ENCODE peak calls at places on chromosomes 4 and X, in five cellular contexts. D, T, N, P and U are unnamed samples.

GRCh38 chr4:83851261-83852084 is 315.6 kb downstream of the GPAT3 start:
- DNase-seq in D (no peak), T (no peak), P (no peak), N (peak; percentile 5), U (no peak)

GRCh38 chrX:132022115-132022862 is 813 bp upstream of the STK26 start:
- DNase-seq in P (no peak), T (no peak), D (peak; percentile 10), N (peak; percentile 28), U (no peak)

GRCh38 chr4:37662306-37662705 is 23.9 kb downstream of the RELL1 start:
- DNase-seq in T (no peak), P (no peak), N (no peak), D (no peak), U (no peak)

GRCh38 chrX:150366951-150367545 is 3.9 kb downstream of the MAMLD1 start:
- DNase-seq in P (no peak), T (peak; percentile 41), N (no peak), D (peak; percentile 58), U (peak; percentile 30)

GRCh38 chr4:1204828-1205591 is 32.6 kb upstream of the SPON2 start:
- DNase-seq in N (no peak), P (no peak), T (peak; percentile 35), D (no peak), U (no peak)

GRCh38 chrX:22349116-22349515 is 76.4 kb downstream of the CBLL2 start:
- DNase-seq in N (no peak), T (no peak), D (peak; percentile 31), P (no peak), U (no peak)

GRCh38 chrX:31331045-31331444 is 259.2 kb upstream of the FTHL17 start:
- DNase-seq in D (no peak), P (no peak), T (no peak), N (no peak), U (no peak)

GRCh38 chr4:182143086-182143821 is 99.9 kb upstream of the TENM3 start:
- DNase-seq in D (peak; percentile 41), P (no peak), N (peak; percentile 12), T (no peak), U (peak; percentile 50)

GRCh38 chr4:84050014-84050413 is 449.1 kb downstream of the NKX6-1 start:
- DNase-seq in T (no peak), D (no peak), P (no peak), N (no peak), U (no peak)

GRCh38 chrX:150012647-150013046 is 74.4 kb upstream of the EOLA2 start:
- DNase-seq in D (no peak), P (no peak), T (no peak), N (no peak), U (no peak)

GRCh38 chr4:1329408-1330371 is 17.3 kb upstream of the UVSSA start:
- DNase-seq in D (peak; percentile 9), P (no peak), T (peak; percentile 79), N (no peak), U (no peak)

GRCh38 chrX:7318661-7319060 is 170.7 kb upstream of the PUDP start:
- DNase-seq in D (no peak), T (no peak), P (no peak), N (no peak), U (no peak)

GRCh38 chr4:2273221-2273620 is 11.3 kb upstream of the MXD4 start:
- DNase-seq in D (no peak), T (no peak), N (no peak), P (no peak), U (no peak)

GRCh38 chr4:11496313-11496956 is 67.7 kb upstream of the HS3ST1 start:
- DNase-seq in N (no peak), T (no peak), P (no peak), D (no peak), U (no peak)

GRCh38 chrX:108313662-108314061 is 124.6 kb downstream of the COL4A6 start:
- DNase-seq in T (no peak), D (no peak), N (no peak), P (no peak), U (peak; percentile 63)

GRCh38 chr4:123244233-123244632 is 152.4 kb upstream of the SPRY1 start:
- DNase-seq in T (peak; percentile 58), P (no peak), D (peak; percentile 58), N (no peak), U (peak; percentile 62)

GRCh38 chr4:76589402-76589801 is 154.4 kb downstream of the SHROOM3 start:
- DNase-seq in D (peak; percentile 69), P (no peak), T (no peak), N (no peak), U (no peak)

GRCh38 chr4:4990329-4990728 is 28.9 kb downstream of the CYTL1 start:
- DNase-seq in T (no peak), P (no peak), D (no peak), N (no peak), U (no peak)

GRCh38 chrX:114611018-114611619 is 27.2 kb downstream of the HTR2C start:
- DNase-seq in P (no peak), N (peak; percentile 76), T (no peak), D (peak; percentile 51), U (peak; percentile 54)

GRCh38 chr4:55337944-55338343 is 8.1 kb upstream of the SRD5A3 start:
- DNase-seq in D (no peak), N (no peak), P (no peak), T (no peak), U (no peak)

GRCh38 chrX:27918799-27919198 is 62.5 kb downstream of the DCAF8L1 start:
- DNase-seq in P (no peak), N (peak; percentile 3), T (no peak), D (peak; percentile 55), U (no peak)

GRCh38 chrX:139823806-139824205 is 109.0 kb downstream of the ATP11C start:
- DNase-seq in P (no peak), D (peak; percentile 61), N (no peak), T (no peak), U (no peak)

GRCh38 chr4:85842540-85842939 is 367.6 kb downstream of the ARHGAP24 start:
- DNase-seq in T (no peak), N (no peak), P (no peak), D (peak; percentile 41), U (peak; percentile 53)

GRCh38 chr4:68466185-68466584 is 18.9 kb downstream of the TMPRSS11E start:
- DNase-seq in N (no peak), P (no peak), T (no peak), D (peak; percentile 44), U (peak; percentile 76)

GRCh38 chrX:68146054-68146453 is 287.2 kb downstream of the OPHN1 start:
- DNase-seq in N (peak; percentile 35), P (no peak), T (no peak), D (peak; percentile 63), U (no peak)

GRCh38 chr4:133320576-133321170 is 171.6 kb downstream of the PCDH10 start:
- DNase-seq in D (peak; percentile 42), T (no peak), N (peak; percentile 57), P (no peak), U (no peak)
- TF ChIP-seq CTCF in D (peak; percentile 71), T (peak; percentile 26), N (peak; percentile 69), P (peak; percentile 77), U (peak; percentile 58)

GRCh38 chr4:184400891-184401290 is 73.5 kb downstream of the IRF2 start:
- DNase-seq in T (no peak), N (no peak), D (no peak), P (no peak), U (no peak)

GRCh38 chr4:184401397-184402171 is 72.8 kb downstream of the IRF2 start:
- DNase-seq in T (no peak), D (no peak), P (no peak), N (no peak), U (no peak)

GRCh38 chr4:184398741-184399504 is 75.4 kb downstream of the IRF2 start:
- DNase-seq in D (no peak), N (no peak), P (no peak), T (no peak), U (no peak)

GRCh38 chr4:184399505-184399893 is 74.9 kb downstream of the IRF2 start:
- DNase-seq in P (no peak), D (no peak), N (no peak), T (no peak), U (no peak)

DNA sequence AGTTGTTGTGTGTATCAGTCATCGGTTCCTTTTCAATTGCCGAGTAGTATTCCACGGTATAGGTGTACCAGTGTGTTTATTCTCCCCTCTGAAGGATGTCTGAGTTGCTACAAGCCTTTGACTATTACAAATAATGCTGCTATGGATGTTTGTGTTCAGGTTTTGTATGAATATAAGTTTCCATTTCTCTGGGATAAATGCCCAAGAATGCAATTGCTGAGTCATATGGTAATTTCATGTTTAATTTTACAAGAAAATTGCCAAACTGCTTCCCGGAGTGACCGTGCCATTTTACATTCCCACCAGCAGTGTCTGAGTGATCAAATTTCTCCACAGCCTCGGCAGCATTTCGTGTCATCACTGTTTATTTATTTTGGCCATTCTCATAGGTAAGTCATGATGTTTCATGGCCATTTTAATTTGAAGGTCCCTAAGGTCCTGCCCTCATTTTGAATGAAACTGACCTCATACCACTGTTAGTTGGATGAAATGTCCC is 73.9 kb downstream of the IRF2 start:
- DNase-seq in D (peak; percentile 97), P (no peak), T (no peak), N (no peak), U (peak; percentile 89)
- TF ChIP-seq CTCF in D (peak; percentile 58), P (no peak), T (no peak), N (peak; percentile 34), U (peak; percentile 36)

DNA sequence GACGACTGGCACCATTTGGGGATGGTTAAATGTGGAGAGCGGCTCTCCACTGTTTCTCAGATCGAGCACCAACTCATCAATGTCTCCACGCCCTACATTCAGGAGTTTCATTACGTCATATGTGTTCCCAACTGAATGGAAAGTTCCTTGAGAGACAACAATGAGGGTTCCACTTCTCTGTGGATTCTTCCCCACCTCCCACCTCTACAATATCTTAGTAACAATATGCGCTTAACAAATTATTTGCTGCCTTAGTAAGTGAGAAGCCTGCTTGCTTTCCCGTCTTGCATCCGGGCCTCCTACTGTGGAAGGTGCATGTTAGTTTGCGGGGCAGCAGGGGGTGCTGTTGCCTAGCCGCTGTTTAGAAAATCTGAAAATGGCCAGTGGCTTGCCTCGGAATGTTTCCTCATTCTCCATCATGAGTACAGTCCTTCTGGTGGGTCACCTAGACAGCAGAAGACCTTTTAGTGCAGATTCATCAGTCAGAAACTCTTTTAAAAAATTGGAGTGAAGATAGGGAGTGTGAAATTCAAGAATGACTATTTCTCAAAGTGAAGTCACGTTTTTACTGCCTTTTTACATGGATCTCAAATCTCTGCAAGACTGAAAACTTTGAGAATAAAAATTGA is 55.7 kb downstream of the PHOX2B start:
- DNase-seq in N (peak; percentile 73), T (no peak), D (peak; percentile 71), P (peak; percentile 27), U (peak; percentile 84)
- TF ChIP-seq CTCF in N (peak; percentile 91), T (peak; percentile 70), D (peak; percentile 93), P (peak; percentile 81), U (peak; percentile 87)

DNA sequence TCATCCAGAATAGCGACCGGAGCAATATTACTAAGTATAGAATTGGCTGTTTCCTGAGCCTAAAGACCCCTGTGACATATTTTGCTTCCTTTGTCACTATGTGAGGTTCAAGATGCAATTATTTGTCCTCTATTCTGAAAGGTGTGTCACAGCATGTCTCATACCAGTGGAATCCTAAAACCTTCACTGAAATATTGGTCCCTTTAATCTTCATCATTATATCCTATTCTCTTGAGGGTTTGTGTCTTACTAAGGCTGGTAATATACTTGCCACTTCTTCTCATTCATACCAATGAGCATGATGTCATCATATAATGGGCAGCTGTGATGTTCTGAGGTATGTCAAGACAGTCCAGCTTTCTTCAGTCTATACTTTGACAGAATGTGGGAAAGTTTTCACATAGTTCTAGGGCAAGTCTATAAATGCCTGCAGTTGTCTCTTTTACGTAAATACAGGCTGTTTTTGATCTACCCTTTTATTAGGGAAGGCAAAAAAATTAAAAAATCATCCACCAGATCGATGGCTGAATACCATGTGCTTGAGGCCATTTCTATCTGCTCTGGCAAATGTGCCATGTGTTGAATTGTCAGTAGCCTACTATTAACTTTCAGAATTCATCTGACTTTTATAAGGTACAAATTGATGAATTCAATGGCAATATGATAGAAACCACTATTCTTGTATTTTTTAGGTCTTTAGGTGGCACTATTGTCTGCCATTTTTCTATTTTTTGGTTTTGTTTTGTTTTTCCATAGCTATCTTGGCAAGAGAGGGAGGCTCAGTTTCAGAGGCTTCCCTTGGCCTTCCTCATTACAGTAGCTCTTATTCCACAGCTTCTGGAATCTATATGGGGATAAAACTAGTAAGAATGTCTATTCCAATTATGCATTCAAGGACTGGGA is 209.0 kb downstream of the PPARGC1A start:
- DNase-seq in P (no peak), D (peak; percentile 45), T (no peak), N (no peak), U (no peak)
- TF ChIP-seq CTCF in P (no peak), D (no peak), T (no peak), N (peak; percentile 8), U (no peak)